ENCODE peak calls at places on chromosome 13, in six cellular contexts. J, C, O, X, I and H are unnamed samples.

GRCh38 chr13:66347718-66348117 is 882.4 kb downstream of the PCDH9 start:
- DNase-seq in O (no peak), X (no peak), C (no peak), J (no peak), I (no peak), H (no peak)

GRCh38 chr13:23828866-23829265 is 60.3 kb downstream of the MIPEP start:
- DNase-seq in I (no peak), O (no peak), X (no peak), C (no peak), J (no peak), H (no peak)

GRCh38 chr13:24224232-24224680 is 63.7 kb downstream of the SPATA13 start:
- DNase-seq in J (no peak), X (no peak), O (no peak), C (no peak), I (no peak), H (no peak)

GRCh38 chr13:99398916-99399622 is 91.9 kb upstream of the GPR183 start:
- DNase-seq in I (no peak), O (no peak), J (no peak), X (no peak), C (no peak), H (no peak)

GRCh38 chr13:35333157-35333556 is 143.3 kb downstream of the MAB21L1 start:
- DNase-seq in J (no peak), X (no peak), C (no peak), O (no peak), I (no peak), H (no peak)

GRCh38 chr13:105428816-105429215 is 1106.6 kb downstream of the EFNB2 start:
- DNase-seq in O (no peak), J (no peak), X (no peak), I (no peak), C (no peak), H (no peak)

GRCh38 chr13:110445183-110445582 is 116.3 kb downstream of the RAB20 start:
- DNase-seq in C (no peak), X (no peak), J (no peak), I (no peak), O (no peak), H (no peak)

GRCh38 chr13:51674276-51674675 is 90.0 kb downstream of the WDFY2 start:
- DNase-seq in J (no peak), I (peak; percentile 73), X (no peak), C (no peak), O (peak; percentile 90), H (peak; percentile 74)

GRCh38 chr13:97540696-97541095 is 106.7 kb downstream of the RAP2A start:
- DNase-seq in O (no peak), C (no peak), J (no peak), I (no peak), X (no peak), H (no peak)

GRCh38 chr13:27621116-27621365 is 651 bp upstream of the POLR1D start:
- DNase-seq in I (no peak), O (no peak), J (no peak), C (no peak), X (no peak), H (no peak)

GRCh38 chr13:92913840-92914239 is 312.8 kb upstream of the GPC6 start:
- DNase-seq in X (no peak), C (no peak), O (no peak), I (no peak), J (no peak), H (no peak)

GRCh38 chr13:57270493-57270892 is 103.5 kb downstream of the PRR20E start:
- DNase-seq in I (no peak), J (no peak), C (no peak), X (no peak), O (no peak), H (no peak)

GRCh38 chr13:79837741-79838450 is 356.9 kb downstream of the NDFIP2 start:
- DNase-seq in O (no peak), C (no peak), X (no peak), J (no peak), I (no peak), H (no peak)

GRCh38 chr13:108435393-108436149 is 166.1 kb downstream of the TNFSF13B start:
- DNase-seq in C (no peak), J (no peak), I (no peak), X (no peak), O (no peak), H (no peak)

GRCh38 chr13:44759222-44759721 is 183.1 kb upstream of the TSC22D1 start:
- DNase-seq in X (no peak), I (no peak), J (no peak), O (no peak), C (peak; percentile 23), H (peak; percentile 27)

GRCh38 chr13:111957913-111958450 is 109.0 kb upstream of the SOX1 start:
- DNase-seq in C (no peak), X (no peak), O (no peak), I (no peak), J (no peak), H (no peak)

GRCh38 chr13:98141938-98142426 is 912 bp upstream of the FARP1 start:
- DNase-seq in O (no peak), X (no peak), J (peak; percentile 74), I (peak; percentile 23), C (no peak), H (peak; percentile 53)

GRCh38 chr13:51291341-51291740 is 48.1 kb upstream of the SERPINE3 start:
- DNase-seq in X (no peak), C (no peak), I (no peak), O (no peak), J (no peak), H (no peak)

GRCh38 chr13:111973186-111974064 is 93.5 kb upstream of the SOX1 start:
- DNase-seq in J (no peak), O (no peak), I (no peak), X (no peak), C (no peak), H (no peak)

GRCh38 chr13:22316494-22317025 is 645.7 kb downstream of the FGF9 start:
- DNase-seq in C (no peak), O (no peak), J (no peak), I (no peak), X (no peak), H (no peak)

GRCh38 chr13:97797553-97797952 is 155.9 kb upstream of the IPO5 start:
- DNase-seq in J (no peak), X (no peak), C (no peak), O (no peak), I (no peak), H (no peak)

GRCh38 chr13:114001331-114002008 is 27.6 kb upstream of the C13orf46 start:
- DNase-seq in I (no peak), J (no peak), C (no peak), O (no peak), X (no peak), H (peak; percentile 7)

GRCh38 chr13:30113983-30114491 is 193.3 kb downstream of the KATNAL1 start:
- DNase-seq in X (no peak), I (no peak), O (no peak), J (no peak), C (no peak), H (peak; percentile 35)

GRCh38 chr13:59452189-59452588 is 711.5 kb downstream of the DIAPH3 start:
- DNase-seq in J (no peak), X (no peak), C (no peak), I (peak; percentile 17), O (no peak), H (no peak)

GRCh38 chr13:113118328-113119021 is 4.1 kb upstream of the F10 start:
- DNase-seq in O (no peak), J (peak; percentile 8), C (no peak), X (no peak), I (no peak), H (no peak)

GRCh38 chr13:18971576-18972219 is 209.9 kb downstream of the TUBA3C start:
- DNase-seq in I (no peak), J (no peak), X (no peak), C (no peak), O (no peak), H (no peak)

GRCh38 chr13:73337511-73337910 is 278.7 kb downstream of the KLF5 start:
- DNase-seq in I (no peak), O (no peak), X (no peak), J (no peak), C (no peak), H (no peak)

GRCh38 chr13:91078093-91078679 is 269.3 kb upstream of the MIR17HG start:
- DNase-seq in O (no peak), J (no peak), I (no peak), X (no peak), C (no peak), H (no peak)

GRCh38 chr13:89269737-89270136 is 1598.6 kb downstream of the SLITRK5 start:
- DNase-seq in O (no peak), J (no peak), C (no peak), X (no peak), I (no peak), H (no peak)

GRCh38 chr13:113398963-113399754 is 35.2 kb upstream of the GRTP1 start:
- DNase-seq in X (peak; percentile 12), I (no peak), O (no peak), C (no peak), J (no peak), H (no peak)

GRCh38 chr13:73464758-73465628 is 406.2 kb downstream of the KLF5 start:
- DNase-seq in X (no peak), C (peak; percentile 42), I (no peak), O (no peak), J (no peak), H (no peak)

DNA sequence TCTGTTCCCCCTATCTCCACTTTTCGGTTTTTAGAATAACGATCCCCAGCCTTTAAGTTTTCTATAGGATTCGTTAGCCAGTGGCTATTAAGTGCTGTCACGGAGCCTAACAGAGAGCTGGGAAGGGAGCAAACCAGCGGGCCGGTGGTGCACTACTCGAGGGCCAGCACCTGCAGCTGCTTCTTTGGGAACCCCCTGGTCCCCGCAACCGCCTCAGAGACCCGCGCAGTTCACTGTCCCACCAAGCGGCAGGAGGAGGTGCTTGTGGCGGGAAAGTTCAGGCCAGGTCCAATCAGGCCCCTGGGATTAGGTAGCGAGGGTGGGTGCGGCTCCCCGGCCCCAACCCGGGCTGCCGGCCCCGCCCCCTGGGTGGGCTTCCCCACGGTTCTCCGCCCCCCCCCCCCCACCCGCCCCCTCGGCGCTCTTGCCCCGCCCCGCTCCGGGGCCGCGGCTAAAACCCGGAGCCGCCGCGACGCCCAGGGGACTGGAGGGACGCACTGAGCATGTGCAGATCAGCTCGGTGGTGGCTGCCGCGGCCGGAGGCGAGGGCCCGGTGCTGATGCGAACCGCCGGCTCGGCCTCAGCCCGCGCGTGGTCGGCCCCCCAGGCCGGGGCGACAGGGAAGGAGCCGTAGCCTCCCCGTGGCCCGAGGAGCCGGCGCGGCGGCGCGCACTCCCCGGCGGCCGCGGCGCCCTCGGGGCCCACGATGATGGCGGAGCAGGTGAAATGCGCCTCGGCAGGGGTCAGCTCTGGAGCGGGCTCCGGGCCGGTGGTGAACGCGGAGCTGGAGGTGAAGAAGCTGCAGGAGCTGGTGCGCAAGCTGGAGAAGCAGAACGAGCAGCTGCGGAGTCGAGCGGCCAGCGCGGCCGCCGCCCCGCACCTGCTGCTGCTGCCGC is at the start of gene SLAIN1:
- DNase-seq in X (peak; percentile 41), O (peak; percentile 67), J (peak; percentile 82), I (peak; percentile 43), C (peak; percentile 40), H (peak; percentile 88)
- TF ChIP-seq POLR2A in X (no peak), O (no peak), J (peak; percentile 51), I (no peak), C (peak; percentile 42), H (peak; percentile 43)

GRCh38 chr13:42549555-42549941 is 24.4 kb upstream of the TNFSF11 start:
- DNase-seq in I (no peak), C (no peak), X (no peak), J (no peak), O (no peak), H (no peak)
- TF ChIP-seq CTCF in I (no peak), C (no peak), X (no peak), J (no peak), O (no peak), H (no peak)

GRCh38 chr13:46172531-46172991 is 9.4 kb downstream of the LCP1 start:
- DNase-seq in C (no peak), I (no peak), O (no peak), J (no peak), X (no peak), H (no peak)
- H3K4me3 ChIP-seq in C (no peak overlapping the region), I (no peak overlapping the region), O (no peak overlapping the region), J (no peak overlapping the region), X (no peak overlapping the region), H (no peak overlapping the region)

GRCh38 chr13:75482070-75482819 is at the start of gene TBC1D4:
- DNase-seq in O (peak; percentile 85), C (peak; percentile 87), J (peak; percentile 96), I (peak; percentile 82), X (peak; percentile 60), H (peak; percentile 83)
- TF ChIP-seq POLR2A in O (no peak), C (peak; percentile 84), J (no peak), I (no peak), X (peak; percentile 26), H (peak; percentile 68)